ENCODE peak calls at places on chromosomes 7 and 10, in nine cellular contexts. One of them, this sample, is unnamed.

GRCh38 chr7:44184221-44184873 is 4.9 kb downstream of the GCK start:
- DNase-seq in kidney: no peak
- DNase-seq in hypothalamus: no peak
- DNase-seq in stomach: no peak
- DNase-seq in GM06990: no peak
- DNase-seq in BJ: peak
- DNase-seq in SW480: peak
- DNase-seq in fibroblast of gingiva: peak
- DNase-seq in amygdala: no peak
- DNase-seq in this sample: peak

GRCh38 chr7:108455524-108455832 is 758 bp downstream of the NRCAM start:
- DNase-seq in kidney: peak
- DNase-seq in hypothalamus: no peak
- DNase-seq in stomach: no peak
- DNase-seq in GM06990: no peak
- DNase-seq in BJ: no peak
- DNase-seq in SW480: no peak
- DNase-seq in fibroblast of gingiva: no peak
- DNase-seq in amygdala: no peak
- DNase-seq in this sample: no peak

GRCh38 chr7:44962483-44963251 is 16.1 kb downstream of the MYO1G start:
- DNase-seq in kidney: no peak
- DNase-seq in hypothalamus: peak
- DNase-seq in stomach: peak
- DNase-seq in GM06990: no peak
- DNase-seq in BJ: no peak
- DNase-seq in SW480: peak
- DNase-seq in fibroblast of gingiva: no peak
- DNase-seq in amygdala: peak
- DNase-seq in this sample: peak

GRCh38 chr10:30816144-30816811 is 186.7 kb upstream of the LYZL2 start:
- DNase-seq in kidney: no peak
- DNase-seq in hypothalamus: no peak
- DNase-seq in stomach: no peak
- DNase-seq in GM06990: no peak
- DNase-seq in BJ: no peak
- DNase-seq in SW480: no peak
- DNase-seq in fibroblast of gingiva: no peak
- DNase-seq in amygdala: no peak
- DNase-seq in this sample: no peak

GRCh38 chr10:26706936-26707335 is 9.4 kb downstream of the PDSS1 start:
- DNase-seq in kidney: no peak
- DNase-seq in hypothalamus: no peak
- DNase-seq in stomach: no peak
- DNase-seq in GM06990: no peak
- DNase-seq in BJ: no peak
- DNase-seq in SW480: no peak
- DNase-seq in fibroblast of gingiva: no peak
- DNase-seq in amygdala: no peak
- DNase-seq in this sample: no peak

GRCh38 chr7:155837126-155837479 is 24.8 kb upstream of the SHH start:
- DNase-seq in kidney: no peak
- DNase-seq in hypothalamus: no peak
- DNase-seq in stomach: no peak
- DNase-seq in GM06990: no peak
- DNase-seq in BJ: no peak
- DNase-seq in SW480: no peak
- DNase-seq in fibroblast of gingiva: no peak
- DNase-seq in amygdala: no peak
- DNase-seq in this sample: no peak

GRCh38 chr7:56051053-56051338 is 248 bp downstream of the PSPH start:
- DNase-seq in kidney: no peak
- DNase-seq in hypothalamus: no peak
- DNase-seq in stomach: no peak
- DNase-seq in GM06990: no peak
- DNase-seq in BJ: no peak
- DNase-seq in SW480: no peak
- DNase-seq in fibroblast of gingiva: no peak
- DNase-seq in amygdala: no peak
- DNase-seq in this sample: no peak

GRCh38 chr10:28302012-28302667 is 724 bp downstream of the MPP7 start:
- DNase-seq in kidney: no peak
- DNase-seq in hypothalamus: no peak
- DNase-seq in stomach: no peak
- DNase-seq in GM06990: no peak
- DNase-seq in BJ: no peak
- DNase-seq in SW480: peak
- DNase-seq in fibroblast of gingiva: no peak
- DNase-seq in amygdala: no peak
- DNase-seq in this sample: no peak

GRCh38 chr10:116324227-116324950 is at the start of gene CCDC172:
- DNase-seq in kidney: peak
- DNase-seq in hypothalamus: no peak
- DNase-seq in stomach: no peak
- DNase-seq in GM06990: no peak
- DNase-seq in BJ: no peak
- DNase-seq in SW480: no peak
- DNase-seq in fibroblast of gingiva: no peak
- DNase-seq in amygdala: no peak
- DNase-seq in this sample: no peak

GRCh38 chr10:85642421-85643170 is 724.0 kb downstream of the GRID1 start:
- DNase-seq in kidney: no peak
- DNase-seq in hypothalamus: no peak
- DNase-seq in stomach: no peak
- DNase-seq in GM06990: no peak
- DNase-seq in BJ: peak
- DNase-seq in SW480: peak
- DNase-seq in fibroblast of gingiva: no peak
- DNase-seq in amygdala: no peak
- DNase-seq in this sample: peak

GRCh38 chr10:45532501-45532900 is 140.1 kb downstream of the ZFAND4 start:
- DNase-seq in kidney: no peak
- DNase-seq in hypothalamus: no peak
- DNase-seq in stomach: no peak
- DNase-seq in GM06990: no peak
- DNase-seq in BJ: no peak
- DNase-seq in SW480: no peak
- DNase-seq in fibroblast of gingiva: no peak
- DNase-seq in amygdala: no peak
- DNase-seq in this sample: no peak

GRCh38 chr10:60654813-60655464 is 123.3 kb upstream of the CDK1 start:
- DNase-seq in kidney: no peak
- DNase-seq in hypothalamus: no peak
- DNase-seq in stomach: no peak
- DNase-seq in GM06990: no peak
- DNase-seq in BJ: no peak
- DNase-seq in SW480: peak
- DNase-seq in fibroblast of gingiva: no peak
- DNase-seq in amygdala: no peak
- DNase-seq in this sample: peak

GRCh38 chr7:51019891-51020855 is 237.5 kb upstream of the GRB10 start:
- DNase-seq in kidney: no peak
- DNase-seq in hypothalamus: no peak
- DNase-seq in stomach: no peak
- DNase-seq in GM06990: no peak
- DNase-seq in BJ: no peak
- DNase-seq in SW480: no peak
- DNase-seq in fibroblast of gingiva: no peak
- DNase-seq in amygdala: no peak
- DNase-seq in this sample: no peak

GRCh38 chr7:22649686-22650085 is 77.3 kb upstream of the IL6 start:
- DNase-seq in kidney: no peak
- DNase-seq in hypothalamus: no peak
- DNase-seq in stomach: no peak
- DNase-seq in GM06990: no peak
- DNase-seq in BJ: no peak
- DNase-seq in SW480: no peak
- DNase-seq in fibroblast of gingiva: no peak
- DNase-seq in amygdala: no peak
- DNase-seq in this sample: no peak

GRCh38 chr7:17304926-17305325 is 6.5 kb downstream of the AHR start:
- DNase-seq in kidney: no peak
- DNase-seq in hypothalamus: no peak
- DNase-seq in stomach: no peak
- DNase-seq in GM06990: peak
- DNase-seq in BJ: no peak
- DNase-seq in SW480: peak
- DNase-seq in fibroblast of gingiva: peak
- DNase-seq in amygdala: no peak
- DNase-seq in this sample: peak

GRCh38 chr10:113644185-113645120 is 19.4 kb downstream of the NRAP start:
- DNase-seq in kidney: no peak
- DNase-seq in hypothalamus: no peak
- DNase-seq in stomach: peak
- DNase-seq in GM06990: no peak
- DNase-seq in BJ: no peak
- DNase-seq in SW480: peak
- DNase-seq in fibroblast of gingiva: no peak
- DNase-seq in amygdala: no peak
- DNase-seq in this sample: peak

GRCh38 chr10:50561266-50561665 is 62.5 kb downstream of the SGMS1 start:
- DNase-seq in kidney: no peak
- DNase-seq in hypothalamus: no peak
- DNase-seq in stomach: no peak
- DNase-seq in GM06990: no peak
- DNase-seq in BJ: peak
- DNase-seq in SW480: no peak
- DNase-seq in fibroblast of gingiva: peak
- DNase-seq in amygdala: peak
- DNase-seq in this sample: peak

GRCh38 chr10:62545667-62546066 is 171.5 kb downstream of the ZNF365 start:
- DNase-seq in kidney: no peak
- DNase-seq in hypothalamus: no peak
- DNase-seq in stomach: no peak
- DNase-seq in GM06990: no peak
- DNase-seq in BJ: no peak
- DNase-seq in SW480: no peak
- DNase-seq in fibroblast of gingiva: peak
- DNase-seq in amygdala: no peak
- DNase-seq in this sample: no peak

GRCh38 chr10:97534746-97535367 is 36.1 kb downstream of the UBTD1 start:
- DNase-seq in kidney: no peak
- DNase-seq in hypothalamus: peak
- DNase-seq in stomach: no peak
- DNase-seq in GM06990: no peak
- DNase-seq in BJ: no peak
- DNase-seq in SW480: no peak
- DNase-seq in fibroblast of gingiva: no peak
- DNase-seq in amygdala: peak
- DNase-seq in this sample: no peak

GRCh38 chr7:82945480-82945879 is 217.2 kb downstream of the PCLO start:
- DNase-seq in kidney: no peak
- DNase-seq in hypothalamus: no peak
- DNase-seq in stomach: no peak
- DNase-seq in GM06990: no peak
- DNase-seq in BJ: no peak
- DNase-seq in SW480: no peak
- DNase-seq in fibroblast of gingiva: no peak
- DNase-seq in amygdala: no peak
- DNase-seq in this sample: peak

GRCh38 chr10:19782430-19783089 is 33.7 kb upstream of the PLXDC2 start:
- DNase-seq in kidney: no peak
- DNase-seq in hypothalamus: no peak
- DNase-seq in stomach: no peak
- DNase-seq in GM06990: no peak
- DNase-seq in BJ: no peak
- DNase-seq in SW480: no peak
- DNase-seq in fibroblast of gingiva: no peak
- DNase-seq in amygdala: no peak
- DNase-seq in this sample: no peak

GRCh38 chr10:95832216-95833037 is 75.3 kb upstream of the CC2D2B start:
- DNase-seq in kidney: no peak
- DNase-seq in hypothalamus: no peak
- DNase-seq in stomach: no peak
- DNase-seq in GM06990: peak
- DNase-seq in BJ: no peak
- DNase-seq in SW480: no peak
- DNase-seq in fibroblast of gingiva: no peak
- DNase-seq in amygdala: no peak
- DNase-seq in this sample: no peak

GRCh38 chr7:143250822-143251221 is 12.4 kb upstream of the GSTK1 start:
- DNase-seq in kidney: no peak
- DNase-seq in hypothalamus: no peak
- DNase-seq in stomach: no peak
- DNase-seq in GM06990: no peak
- DNase-seq in BJ: no peak
- DNase-seq in SW480: no peak
- DNase-seq in fibroblast of gingiva: no peak
- DNase-seq in amygdala: no peak
- DNase-seq in this sample: no peak

GRCh38 chr7:128080169-128080568 is 48.9 kb upstream of the LRRC4 start:
- DNase-seq in kidney: no peak
- DNase-seq in hypothalamus: no peak
- DNase-seq in stomach: no peak
- DNase-seq in GM06990: no peak
- DNase-seq in BJ: no peak
- DNase-seq in SW480: no peak
- DNase-seq in fibroblast of gingiva: no peak
- DNase-seq in amygdala: no peak
- DNase-seq in this sample: no peak

GRCh38 chr10:110751845-110752244 is 107.7 kb downstream of the RBM20 start:
- DNase-seq in kidney: no peak
- DNase-seq in hypothalamus: no peak
- DNase-seq in stomach: no peak
- DNase-seq in GM06990: peak
- DNase-seq in BJ: no peak
- DNase-seq in SW480: no peak
- DNase-seq in fibroblast of gingiva: no peak
- DNase-seq in amygdala: no peak
- DNase-seq in this sample: no peak